ENCODE peak calls at places on chromosome 20, in ten cellular contexts. S, Y, T, Q, O, K, U, E, J and X are unnamed samples. For H3K4me1, the result is how much of the 10 kb centered on the place peaks cover.

GRCh38 chr20:15396900-15397299 is 1059.5 kb upstream of the FLRT3 start:
- DNase-seq in S (no peak), Y (no peak), T (no peak), Q (no peak), O (no peak), K (no peak), U (no peak), E (no peak), J (no peak), X (no peak)

GRCh38 chr20:21396045-21396893 is 1.1 kb downstream of the NKX2-4 start:
- DNase-seq in S (no peak), Y (peak), T (no peak), Q (no peak), O (peak), K (no peak), U (no peak), E (peak), J (peak), X (no peak)

GRCh38 chr20:23305098-23305497 is 45.5 kb upstream of the NXT1 start:
- DNase-seq in S (no peak), Y (no peak), T (peak), Q (peak), O (no peak), K (no peak), U (no peak), E (no peak), J (no peak), X (peak)

GRCh38 chr20:19735446-19735845 is 22.6 kb upstream of the RIN2 start:
- DNase-seq in S (peak), Y (peak), T (peak), Q (peak), O (peak), K (peak), U (no peak), E (peak), J (peak), X (peak)

GRCh38 chr20:41173791-41174341 is 36.5 kb downstream of the PLCG1 start:
- DNase-seq in S (peak), Y (peak), T (no peak), Q (peak), O (no peak), K (no peak), U (no peak), E (no peak), J (no peak), X (no peak)

GRCh38 chr20:62908971-62909791 is 17.1 kb downstream of the DIDO1 start:
- DNase-seq in S (no peak), Y (no peak), T (no peak), Q (peak), O (no peak), K (no peak), U (no peak), E (no peak), J (no peak), X (no peak)

GRCh38 chr20:35009665-35010328 is 54.1 kb downstream of the MYH7B start:
- DNase-seq in S (peak), Y (no peak), T (no peak), Q (peak), O (no peak), K (no peak), U (no peak), E (no peak), J (no peak), X (no peak)

GRCh38 chr20:35742741-35743523 is 872 bp upstream of the RBM39 start:
- DNase-seq in S (no peak), Y (no peak), T (peak), Q (no peak), O (no peak), K (no peak), U (no peak), E (peak), J (no peak), X (no peak)

GRCh38 chr20:61405007-61405406 is 152.9 kb downstream of the CDH4 start:
- DNase-seq in S (no peak), Y (no peak), T (no peak), Q (no peak), O (no peak), K (no peak), U (no peak), E (no peak), J (no peak), X (no peak)

GRCh38 chr20:61461459-61461858 is 209.4 kb downstream of the CDH4 start:
- DNase-seq in S (no peak), Y (no peak), T (no peak), Q (no peak), O (no peak), K (no peak), U (no peak), E (no peak), J (no peak), X (no peak)

GRCh38 chr20:39516964-39517363 is 554.8 kb downstream of the DHX35 start:
- DNase-seq in S (no peak), Y (no peak), T (no peak), Q (no peak), O (no peak), K (no peak), U (no peak), E (no peak), J (no peak), X (no peak)

GRCh38 chr20:15523431-15523830 is 1049.8 kb downstream of the KIF16B start:
- DNase-seq in S (no peak), Y (no peak), T (no peak), Q (no peak), O (no peak), K (no peak), U (no peak), E (no peak), J (no peak), X (no peak)

GRCh38 chr20:36493801-36494114 is 47.6 kb upstream of the MYL9 start:
- DNase-seq in S (no peak), Y (no peak), T (peak), Q (peak), O (peak), K (no peak), U (no peak), E (peak), J (peak), X (peak)

GRCh38 chr20:59159091-59159821 is 4.4 kb upstream of the ZNF831 start:
- DNase-seq in S (peak), Y (no peak), T (no peak), Q (peak), O (no peak), K (peak), U (peak), E (no peak), J (no peak), X (no peak)

GRCh38 chr20:31712564-31713311 is 9.9 kb downstream of the BCL2L1 start:
- DNase-seq in S (peak), Y (peak), T (peak), Q (peak), O (peak), K (peak), U (no peak), E (peak), J (peak), X (peak)

GRCh38 chr20:8798505-8798904 is 270.4 kb upstream of the PLCB4 start:
- DNase-seq in S (no peak), Y (no peak), T (peak), Q (no peak), O (no peak), K (no peak), U (no peak), E (no peak), J (no peak), X (peak)

GRCh38 chr20:43442310-43442880 is 15.3 kb upstream of the SRSF6 start:
- DNase-seq in S (peak), Y (no peak), T (peak), Q (no peak), O (no peak), K (peak), U (no peak), E (no peak), J (no peak), X (no peak)

GRCh38 chr20:13068336-13068735 is 59.6 kb downstream of the SPTLC3 start:
- DNase-seq in S (no peak), Y (no peak), T (no peak), Q (peak), O (no peak), K (peak), U (no peak), E (no peak), J (no peak), X (no peak)

GRCh38 chr20:26163890-26164289 is 467.2 kb upstream of the ZNF337 start:
- DNase-seq in S (no peak), Y (peak), T (peak), Q (no peak), O (no peak), K (peak), U (no peak), E (no peak), J (no peak), X (peak)

GRCh38 chr20:36399147-36399968 is 93.2 kb downstream of the DLGAP4 start:
- DNase-seq in S (peak), Y (no peak), T (peak), Q (no peak), O (no peak), K (peak), U (peak), E (peak), J (no peak), X (no peak)

GRCh38 chr20:11266571-11266970 is 592.8 kb upstream of the JAG1 start:
- DNase-seq in S (no peak), Y (no peak), T (no peak), Q (no peak), O (no peak), K (peak), U (no peak), E (no peak), J (no peak), X (no peak)

GRCh38 chr20:38941726-38942389 is 15.6 kb downstream of the FAM83D start:
- DNase-seq in S (no peak), Y (no peak), T (no peak), Q (no peak), O (no peak), K (no peak), U (no peak), E (no peak), J (no peak), X (no peak)

GRCh38 chr20:58833921-58834320 is 16.8 kb downstream of the GNAS-AS1 start:
- DNase-seq in S (no peak), Y (no peak), T (no peak), Q (no peak), O (no peak), K (no peak), U (no peak), E (no peak), J (no peak), X (no peak)

GRCh38 chr20:35539756-35540212 is 2.1 kb upstream of the ERGIC3 start:
- DNase-seq in S (peak), Y (no peak), T (no peak), Q (peak), O (no peak), K (no peak), U (no peak), E (peak), J (peak), X (no peak)

GRCh38 chr20:61666471-61666832 is 399.2 kb downstream of the TAF4 start:
- DNase-seq in S (no peak), Y (no peak), T (no peak), Q (no peak), O (no peak), K (no peak), U (no peak), E (no peak), J (no peak), X (no peak)

GRCh38 chr20:24756292-24757025 is 192.6 kb upstream of the CST7 start:
- DNase-seq in S (peak), Y (peak), T (no peak), Q (no peak), O (no peak), K (no peak), U (no peak), E (no peak), J (no peak), X (no peak)

GRCh38 chr20:58870293-58871014 is 17.9 kb downstream of the GNAS start:
- DNase-seq in S (peak), Y (peak), T (peak), Q (peak), O (peak), K (peak), U (no peak), E (peak), J (peak), X (no peak)

GRCh38 chr20:16158090-16158975 is 414.9 kb downstream of the KIF16B start:
- DNase-seq in S (no peak), Y (no peak), T (no peak), Q (no peak), O (no peak), K (no peak), U (no peak), E (no peak), J (no peak), X (no peak)

GRCh38 chr20:25129428-25129827 is 47.5 kb upstream of the VSX1 start:
- DNase-seq in S (no peak), Y (no peak), T (no peak), Q (no peak), O (no peak), K (no peak), U (no peak), E (no peak), J (no peak), X (no peak)

GRCh38 chr20:36313476-36313875 is 7.3 kb downstream of the DLGAP4 start:
- DNase-seq in S (no peak), Y (no peak), T (no peak), Q (no peak), O (no peak), K (no peak), U (no peak), E (no peak), J (peak), X (no peak)

GRCh38 chr20:58330229-58330628 is 20.7 kb downstream of the RAB22A start:
- DNase-seq in S (no peak), Y (no peak), T (no peak), Q (no peak), O (no peak), K (no peak), U (no peak), E (no peak), J (no peak), X (no peak)

GRCh38 chr20:59735486-59735885 is 131.1 kb downstream of the PHACTR3 start:
- DNase-seq in S (peak), Y (no peak), T (no peak), Q (peak), O (no peak), K (no peak), U (no peak), E (no peak), J (peak), X (no peak)

GRCh38 chr20:22339091-22339881 is 245.1 kb downstream of the FOXA2 start:
- DNase-seq in S (no peak), Y (peak), T (peak), Q (peak), O (no peak), K (peak), U (no peak), E (peak), J (no peak), X (peak)

GRCh38 chr20:38893485-38894090 is 32.6 kb upstream of the FAM83D start:
- DNase-seq in S (peak), Y (no peak), T (peak), Q (peak), O (peak), K (peak), U (peak), E (peak), J (peak), X (no peak)

GRCh38 chr20:62707981-62708521 is 585 bp upstream of the NTSR1 start:
- DNase-seq in S (peak), Y (no peak), T (no peak), Q (no peak), O (peak), K (peak), U (no peak), E (no peak), J (no peak), X (no peak)

GRCh38 chr20:21808863-21809664 is 103.6 kb downstream of the PAX1 start:
- DNase-seq in S (peak), Y (no peak), T (no peak), Q (peak), O (peak), K (peak), U (no peak), E (peak), J (peak), X (no peak)

GRCh38 chr20:47493175-47493953 is 8.3 kb upstream of the NCOA3 start:
- DNase-seq in S (no peak), Y (no peak), T (peak), Q (peak), O (peak), K (peak), U (no peak), E (peak), J (peak), X (peak)
- H3K4me1 ChIP-seq in S (under half), Y (under half), T (under half), Q (under half), O (under half), K (under half), U (under half), E (under half), J (under half), X (under half)

GRCh38 chr20:51700809-51701285 is 67.3 kb downstream of the ATP9A start:
- DNase-seq in S (peak), Y (no peak), T (peak), Q (peak), O (no peak), K (peak), U (no peak), E (peak), J (no peak), X (no peak)
- H3K4me1 ChIP-seq in S (under half), Y (under half), T (under half), Q (under half), O (under half), K (under half), U (under half), E (under half), J (under half), X (under half)

GRCh38 chr20:37539956-37540455 is 12.3 kb upstream of the BLCAP start:
- DNase-seq in S (no peak), Y (peak), T (no peak), Q (peak), O (no peak), K (no peak), U (no peak), E (no peak), J (no peak), X (no peak)
- H3K4me1 ChIP-seq in S (under half), Y (under half), T (under half), Q (under half), O (under half), K (half or more), U (under half), E (under half), J (under half), X (under half)

DNA sequence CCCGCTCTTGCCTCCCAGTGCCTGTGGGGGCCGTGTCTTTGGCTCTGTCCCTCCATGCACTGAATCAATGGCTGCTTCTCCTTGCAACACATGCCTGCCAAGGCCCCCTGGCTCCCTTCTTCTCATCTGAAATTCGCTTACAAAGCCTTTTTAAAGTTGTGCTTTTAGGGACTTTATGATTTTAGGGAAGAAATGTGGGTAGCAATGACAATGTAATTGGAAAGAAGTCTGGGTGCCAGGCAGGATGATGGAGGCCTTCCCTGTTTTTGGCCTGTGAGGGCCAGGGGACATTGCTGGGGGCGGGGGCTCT is 151.3 kb upstream of the RNF24 start:
- DNase-seq in S (no peak), Y (no peak), T (no peak), Q (no peak), O (no peak), K (no peak), U (no peak), E (no peak), J (no peak), X (no peak)
- H3K4me1 ChIP-seq in S (under half), Y (under half), T (under half), Q (under half), O (under half), K (under half), U (under half), E (under half), J (under half), X (under half)

GRCh38 chr20:56358600-56359211 is at the start of gene FAM210B:
- DNase-seq in S (peak), Y (peak), T (peak), Q (peak), O (peak), K (peak), U (peak), E (peak), J (peak), X (peak)
- H3K4me1 ChIP-seq in S (under half), Y (under half), T (under half), Q (under half), O (under half), K (under half), U (under half), E (under half), J (under half), X (under half)

DNA sequence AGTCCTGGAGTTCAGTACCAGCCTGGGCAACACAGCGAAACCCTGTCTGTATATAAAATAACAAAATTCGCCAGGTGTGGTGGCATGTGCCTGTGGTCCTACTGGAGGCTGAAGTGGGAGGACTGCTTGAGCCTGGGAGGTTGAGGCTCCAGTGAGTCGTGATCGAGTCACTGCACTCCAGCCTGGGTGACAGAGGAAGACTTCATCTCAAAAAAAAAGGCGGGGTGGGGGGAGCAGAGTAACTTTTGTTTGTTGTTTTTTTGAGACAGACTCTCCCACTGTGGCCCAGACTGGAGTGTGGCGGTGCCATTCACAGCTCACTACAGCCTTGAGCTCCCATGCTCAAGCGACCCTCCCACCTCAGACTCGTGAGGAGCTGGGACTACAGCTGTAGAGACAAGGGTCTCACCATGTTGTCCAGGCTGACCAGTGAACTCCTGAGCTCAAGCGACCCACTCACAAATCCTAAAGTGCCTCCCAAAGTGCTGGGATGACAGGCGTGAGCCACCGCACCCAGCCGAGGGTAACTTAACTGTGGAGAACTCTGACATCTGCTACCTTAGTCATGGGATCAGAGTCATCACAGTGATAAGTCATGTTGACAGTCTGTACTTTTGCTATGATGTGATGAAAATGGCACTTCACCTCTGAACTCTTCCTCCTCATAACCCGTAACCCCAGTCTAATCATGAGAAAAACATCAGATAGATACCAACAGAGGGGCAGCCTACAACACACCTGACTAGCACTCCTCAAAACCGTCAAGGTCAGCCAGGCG is 16.5 kb downstream of the PEDS1 start:
- DNase-seq in S (no peak), Y (peak), T (peak), Q (no peak), O (no peak), K (peak), U (no peak), E (no peak), J (no peak), X (peak)
- H3K4me1 ChIP-seq in S (under half), Y (under half), T (under half), Q (under half), O (under half), K (under half), U (under half), E (under half), J (under half), X (under half)

DNA sequence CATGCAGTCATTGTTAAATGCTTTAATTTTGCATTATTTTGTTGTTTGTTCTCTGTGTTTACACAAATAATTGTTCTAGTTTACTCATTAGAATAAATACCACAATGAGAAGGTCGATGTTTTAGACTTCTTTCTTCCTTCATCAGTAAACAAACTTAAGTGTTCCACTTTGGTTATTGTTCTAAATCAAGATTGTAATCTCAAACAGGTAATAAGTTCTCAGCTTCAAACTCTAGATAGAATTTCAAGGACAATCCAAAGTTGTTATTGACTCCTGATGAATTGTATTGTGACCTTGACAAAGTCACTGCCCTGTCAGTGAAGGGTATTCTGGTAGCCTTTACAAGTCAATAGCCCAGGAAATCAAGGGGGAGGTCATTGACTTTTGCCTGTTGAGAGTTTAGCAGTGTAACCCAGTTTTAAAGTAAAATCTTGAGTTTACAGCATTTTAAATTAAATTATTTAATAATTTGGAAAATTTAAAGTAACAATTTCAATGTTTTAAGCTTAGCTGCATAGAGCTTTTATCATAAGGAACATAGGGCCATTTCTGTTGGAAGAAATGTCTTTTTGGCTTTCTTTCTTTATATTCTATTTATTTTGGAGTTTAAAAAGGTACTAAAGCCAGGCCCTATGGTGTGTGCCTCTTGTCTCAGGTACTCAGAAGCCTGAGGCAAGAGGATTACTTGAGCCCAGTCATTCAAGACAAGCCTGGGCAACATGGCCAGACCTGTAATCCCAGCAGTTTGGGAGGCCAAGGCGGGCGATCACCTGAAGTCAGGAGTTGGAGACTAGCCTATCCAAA is 79.6 kb downstream of the CBFA2T2 start:
- DNase-seq in S (no peak), Y (no peak), T (no peak), Q (no peak), O (no peak), K (no peak), U (no peak), E (peak), J (no peak), X (no peak)
- H3K4me1 ChIP-seq in S (under half), Y (under half), T (under half), Q (under half), O (under half), K (under half), U (under half), E (under half), J (under half), X (under half)

GRCh38 chr20:50113420-50114224 is 672 bp upstream of the UBE2V1 start:
- DNase-seq in S (no peak), Y (no peak), T (peak), Q (no peak), O (no peak), K (no peak), U (no peak), E (no peak), J (no peak), X (no peak)
- H3K4me1 ChIP-seq in S (under half), Y (under half), T (under half), Q (under half), O (under half), K (half or more), U (half or more), E (half or more), J (under half), X (under half)